ENCODE peak calls at places on chromosomes 11 and 22, in nine cellular contexts. P is neural progenitor cell, L is K562, F is mammary epithelial cell, J is GM12878, G is fibroblast of lung, X is HCT116, T is H1, Y is astrocyte. U is an unnamed sample.

GRCh38 chr11:75263944-75264349 is 23.4 kb downstream of the TPBGL start:
- DNase-seq in F (no peak), T (no peak), P (peak), G (peak), J (no peak), Y (no peak), X (no peak), L (no peak), U (no peak)

GRCh38 chr11:83087035-83087434 is 15.3 kb upstream of the RAB30 start:
- DNase-seq in F (no peak), J (no peak), Y (no peak), P (no peak), G (no peak), L (no peak), T (no peak), X (no peak), U (no peak)

GRCh38 chr11:5007561-5007960 is 12.9 kb downstream of the OR51L1 start:
- DNase-seq in J (no peak), G (no peak), T (no peak), X (no peak), Y (no peak), L (peak), F (no peak), P (no peak), U (no peak)

GRCh38 chr11:40118780-40119179 is 1340.7 kb downstream of the LRRC4C start:
- DNase-seq in F (no peak), J (no peak), T (no peak), G (no peak), P (no peak), L (no peak), Y (no peak), X (no peak), U (no peak)

GRCh38 chr22:44261861-44262595 is 50.7 kb downstream of the SHISAL1 start:
- DNase-seq in P (no peak), Y (no peak), X (no peak), L (no peak), F (no peak), T (no peak), J (no peak), G (no peak), U (no peak)

GRCh38 chr11:75402002-75402773 is 2.9 kb downstream of the RPS3 start:
- DNase-seq in P (no peak), J (no peak), Y (no peak), X (no peak), T (no peak), F (no peak), G (no peak), L (no peak), U (no peak)

GRCh38 chr11:83115551-83115950 is 41.4 kb upstream of the PCF11 start:
- DNase-seq in P (peak), Y (no peak), X (no peak), G (no peak), L (no peak), T (no peak), J (no peak), F (no peak), U (no peak)

GRCh38 chr11:38448284-38448683 is 1850.2 kb upstream of the RAG2 start:
- DNase-seq in P (no peak), L (no peak), J (no peak), T (no peak), Y (peak), F (no peak), G (peak), X (no peak), U (no peak)

GRCh38 chr11:789951-790350 is at the start of gene CEND1:
- DNase-seq in X (no peak), Y (no peak), F (no peak), G (peak), L (peak), T (peak), J (no peak), P (peak), U (no peak)

GRCh38 chr11:65572356-65573043 is at the start of gene FAM89B:
- DNase-seq in X (no peak), L (peak), G (peak), T (peak), Y (peak), F (peak), J (no peak), P (peak), U (no peak)

GRCh38 chr11:129230006-129230405 is 37.9 kb upstream of the ARHGAP32 start:
- DNase-seq in J (no peak), X (no peak), Y (no peak), T (no peak), L (no peak), G (peak), P (no peak), F (no peak), U (no peak)

GRCh38 chr11:73636249-73636648 is 10.1 kb upstream of the PLEKHB1 start:
- DNase-seq in G (no peak), F (no peak), P (no peak), X (no peak), J (no peak), Y (no peak), L (no peak), T (no peak), U (no peak)

GRCh38 chr11:6629573-6629891 is 10.3 kb upstream of the TPP1 start:
- DNase-seq in X (no peak), J (no peak), P (no peak), T (no peak), G (no peak), Y (no peak), F (no peak), L (no peak), U (no peak)

GRCh38 chr11:65584723-65585171 is 8.9 kb downstream of the EHBP1L1 start:
- DNase-seq in X (no peak), L (no peak), P (peak), Y (no peak), F (no peak), J (no peak), G (no peak), T (peak), U (no peak)

GRCh38 chr11:124961972-124962609 is 8.1 kb downstream of the CCDC15 start:
- DNase-seq in Y (peak), F (peak), T (no peak), G (peak), P (peak), L (peak), J (peak), X (peak), U (peak)

GRCh38 chr22:19942886-19943664 is 1.5 kb upstream of the TXNRD2 start:
- DNase-seq in Y (peak), G (peak), J (no peak), L (peak), F (peak), X (no peak), P (peak), T (no peak), U (no peak)

GRCh38 chr11:57313788-57314135 is 11.0 kb downstream of the TNKS1BP1 start:
- DNase-seq in J (no peak), P (no peak), F (no peak), Y (no peak), X (no peak), T (no peak), G (no peak), L (no peak), U (no peak)

GRCh38 chr22:17699696-17700330 is 61.3 kb downstream of the BCL2L13 start:
- DNase-seq in F (no peak), X (no peak), G (no peak), L (no peak), P (no peak), J (no peak), Y (no peak), T (no peak), U (no peak)

GRCh38 chr11:124746621-124747243 is 5.3 kb downstream of the VSIG2 start:
- DNase-seq in Y (peak), J (peak), P (peak), L (peak), G (peak), F (peak), X (peak), T (peak), U (peak)

GRCh38 chr22:27462190-27462589 is 339.4 kb downstream of the MN1 start:
- DNase-seq in L (no peak), F (no peak), P (peak), T (no peak), J (no peak), Y (no peak), X (no peak), G (no peak), U (no peak)

GRCh38 chr11:79438631-79439429 is 2.0 kb downstream of the TENM4 start:
- DNase-seq in J (no peak), T (peak), G (peak), X (no peak), P (peak), F (peak), L (no peak), Y (peak), U (no peak)

GRCh38 chr22:37664249-37665101 is 6.0 kb downstream of the PDXP start:
- DNase-seq in Y (no peak), X (no peak), J (no peak), F (no peak), T (no peak), L (no peak), G (no peak), P (no peak), U (no peak)

GRCh38 chr22:30825711-30826505 is 131.2 kb downstream of the OSBP2 start:
- DNase-seq in X (no peak), F (no peak), T (peak), G (no peak), P (no peak), J (no peak), Y (no peak), L (no peak), U (no peak)

GRCh38 chr11:93585758-93586157 is 42.6 kb upstream of the SMCO4 start:
- DNase-seq in P (peak), T (no peak), L (peak), G (peak), F (peak), X (no peak), J (no peak), Y (peak), U (no peak)

GRCh38 chr11:64864473-64865285 is 13.7 kb downstream of the EHD1 start:
- DNase-seq in Y (peak), X (no peak), T (no peak), P (peak), J (no peak), F (peak), G (peak), L (no peak), U (no peak)

GRCh38 chr11:624705-625635 is at the start of gene CDHR5:
- DNase-seq in T (no peak), G (no peak), Y (no peak), L (no peak), X (no peak), F (no peak), J (no peak), P (no peak), U (no peak)

GRCh38 chr11:88384678-88385015 is 47.1 kb upstream of the CTSC start:
- DNase-seq in P (peak), G (no peak), X (no peak), L (no peak), J (no peak), Y (peak), T (no peak), F (peak), U (no peak)

GRCh38 chr11:75996523-75997272 is 181.7 kb downstream of the UVRAG start:
- DNase-seq in P (no peak), Y (peak), F (no peak), X (no peak), L (no peak), G (peak), T (no peak), J (no peak), U (no peak)

GRCh38 chr11:102929966-102930365 is 25.6 kb downstream of the MMP13 start:
- DNase-seq in Y (no peak), J (no peak), G (no peak), P (no peak), L (no peak), F (peak), T (no peak), X (no peak), U (no peak)

GRCh38 chr22:46587492-46588278 is 32.5 kb upstream of the GRAMD4 start:
- DNase-seq in L (no peak), F (no peak), G (no peak), T (no peak), P (no peak), Y (no peak), J (peak), X (no peak), U (no peak)

GRCh38 chr11:79174045-79175008 is 266.5 kb downstream of the TENM4 start:
- DNase-seq in J (no peak), P (peak), G (peak), T (peak), Y (peak), F (no peak), X (no peak), L (no peak), U (no peak)

GRCh38 chr11:58905716-58906547 is 33.4 kb upstream of the GLYATL1 start:
- DNase-seq in J (no peak), G (peak), Y (peak), L (peak), X (no peak), P (peak), F (peak), T (peak), U (no peak)

GRCh38 chr11:131481317-131481716 is 110.9 kb downstream of the NTM start:
- DNase-seq in J (no peak), Y (no peak), F (no peak), X (no peak), P (no peak), G (no peak), T (no peak), L (no peak), U (no peak)

GRCh38 chr11:10429526-10429925 is 25.5 kb upstream of the AMPD3 start:
- DNase-seq in J (no peak), X (no peak), G (no peak), F (no peak), P (no peak), L (no peak), T (no peak), Y (no peak), U (no peak)

GRCh38 chr11:27041141-27041869 is 690 bp downstream of the BBOX1 start:
- DNase-seq in F (no peak), P (peak), T (no peak), J (no peak), G (no peak), Y (no peak), X (no peak), L (no peak), U (no peak)

GRCh38 chr11:13288375-13289029 is 10.9 kb downstream of the BMAL1 start:
- DNase-seq in L (no peak), Y (peak), J (no peak), X (no peak), T (no peak), G (peak), F (peak), P (no peak), U (no peak)

GRCh38 chr11:13290221-13290980 is 12.8 kb downstream of the BMAL1 start:
- DNase-seq in F (peak), X (no peak), Y (no peak), L (no peak), P (no peak), T (no peak), J (no peak), G (no peak), U (no peak)

GRCh38 chr11:13287026-13287425 is 9.4 kb downstream of the BMAL1 start:
- DNase-seq in P (no peak), X (no peak), T (no peak), J (no peak), F (no peak), L (no peak), G (no peak), Y (no peak), U (no peak)

GRCh38 chr11:13287681-13288080 is 10.1 kb downstream of the BMAL1 start:
- DNase-seq in Y (no peak), G (no peak), T (no peak), L (no peak), X (no peak), J (no peak), P (no peak), F (no peak), U (no peak)

DNA sequence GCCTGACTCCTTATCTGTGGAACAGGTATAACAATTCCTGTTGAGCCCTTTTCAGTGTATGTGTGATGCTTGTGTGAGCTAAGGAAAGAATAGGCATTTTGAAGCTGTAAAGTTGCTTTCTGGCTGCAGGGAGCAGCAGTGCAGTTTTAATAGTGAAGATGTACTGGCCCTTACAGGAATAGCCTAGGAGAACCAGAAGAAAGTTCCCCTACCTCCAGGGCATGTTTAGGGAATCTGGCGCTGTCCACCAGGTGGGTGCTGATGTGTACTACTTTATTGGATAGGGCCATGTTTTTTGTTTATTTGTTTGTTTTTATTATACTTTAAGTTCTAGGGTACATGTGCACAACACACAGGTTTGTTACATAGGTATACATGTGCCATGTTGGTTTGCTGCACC is 11.5 kb downstream of the BMAL1 start:
- DNase-seq in G (peak), F (no peak), X (no peak), Y (peak), J (no peak), P (peak), T (no peak), L (no peak), U (no peak)
- TF ChIP-seq CTCF in G (no peak), F (no peak), X (no peak), Y (no peak), J (no peak), P (no peak), T (no peak), L (no peak), U (peak)

DNA sequence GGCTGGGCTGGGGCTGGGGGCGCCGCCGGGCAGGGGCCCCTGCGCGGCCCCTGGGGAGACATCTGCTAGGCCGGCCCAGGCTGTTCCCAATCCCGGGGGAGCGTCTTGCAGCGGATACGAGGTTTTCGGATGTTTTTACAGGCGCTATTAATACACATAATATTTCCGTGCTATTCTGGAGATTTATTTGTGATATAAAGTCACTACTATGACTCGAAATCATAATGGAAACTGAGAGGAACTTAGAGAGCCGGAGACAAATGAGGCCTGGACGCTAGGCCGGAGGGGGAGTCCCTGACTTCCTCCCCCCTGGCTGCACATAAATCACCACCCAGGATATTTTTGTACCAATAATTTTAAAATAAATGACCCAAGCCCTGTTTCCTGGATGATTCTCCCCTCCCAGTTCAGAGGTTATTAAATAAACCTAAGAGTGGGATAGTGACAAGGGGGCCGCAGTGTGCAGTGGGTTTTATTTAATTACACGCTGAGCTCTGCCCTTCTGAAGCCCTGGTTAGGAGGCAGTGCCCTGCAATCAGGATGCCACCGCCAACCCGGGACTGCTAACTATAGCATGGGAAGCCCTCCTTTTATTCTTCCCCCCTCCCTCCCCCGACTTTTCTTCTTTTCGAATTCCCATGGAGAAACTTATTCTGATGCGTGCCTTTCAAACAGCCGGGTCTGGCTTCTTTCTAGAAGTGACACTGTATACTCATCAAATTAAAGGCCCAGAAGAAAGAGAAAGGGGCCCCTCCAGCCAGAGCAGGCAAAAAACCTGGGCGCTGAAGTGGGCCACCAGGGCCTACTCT is 91.5 kb upstream of the ANO1 start:
- DNase-seq in X (no peak), Y (no peak), L (no peak), T (peak), G (no peak), J (no peak), F (no peak), P (no peak), U (no peak)
- TF ChIP-seq EZH2 in X (no peak), Y (no peak), L (no peak), T (no peak), G (no peak), J (no peak), F (no peak), P (no peak), U (no peak)

GRCh38 chr11:86246293-86246675 is 1.7 kb downstream of the EED start:
- DNase-seq in X (no peak), Y (no peak), F (no peak), L (no peak), P (no peak), G (peak), T (no peak), J (no peak), U (no peak)
- H3K9ac ChIP-seq in X (peak), Y (peak), F (peak), L (peak), P (peak), G (no peak), T (no peak), J (peak), U (peak)

DNA sequence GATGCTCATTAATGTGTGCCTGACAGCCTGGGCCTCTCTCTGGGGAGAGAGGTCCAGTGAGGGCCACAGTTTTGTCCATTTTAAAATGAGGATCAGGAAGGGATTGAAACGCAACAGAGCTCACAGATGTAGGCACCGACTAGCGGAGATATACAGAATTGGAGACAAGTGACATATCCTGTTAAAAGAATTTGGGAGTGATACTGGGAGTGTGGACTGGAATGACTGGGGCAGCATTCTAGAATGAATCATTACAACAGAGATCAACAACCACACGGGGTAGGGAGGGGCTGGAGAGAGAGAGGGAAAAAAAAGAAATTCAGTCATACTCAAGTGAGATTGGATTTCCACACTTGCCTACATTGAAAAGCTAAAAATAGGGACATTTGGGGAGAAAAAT is 2.5 kb upstream of the NCAM1 start:
- DNase-seq in Y (peak), F (peak), X (no peak), P (no peak), L (no peak), J (no peak), G (peak), T (no peak), U (no peak)
- TF ChIP-seq CTCF in Y (peak), F (no peak), X (no peak), P (no peak), L (no peak), J (no peak), G (peak), T (no peak), U (no peak)